ENCODE peak calls at places on chromosomes 2 and 18, in nine cellular contexts. R is tibial nerve, S is WTC11, U is cardiac fibroblast, Z is nephron progenitor cell, J is pancreas, F is upper lobe of right lung, G is GM10248, T is HepG2. A is an unnamed sample.

GRCh38 chr18:9993846-9994660 is 80.2 kb downstream of the VAPA start:
- DNase-seq in F (no peak), U (no peak), T (no peak), R (no peak), G (no peak), Z (no peak), J (no peak), S (no peak), A (no peak)

GRCh38 chr2:39202639-39203369 is 41.0 kb downstream of the CDKL4 start:
- DNase-seq in G (no peak), F (no peak), T (no peak), J (no peak), U (no peak), S (no peak), R (no peak), Z (no peak), A (no peak)

GRCh38 chr2:12262681-12263436 is 453.9 kb upstream of the TRIB2 start:
- DNase-seq in J (peak; percentile 22), T (no peak), F (no peak), S (no peak), U (peak; percentile 82), G (no peak), R (no peak), Z (no peak), A (no peak)

GRCh38 chr2:20357588-20358394 is 7.1 kb upstream of the PUM2 start:
- DNase-seq in Z (no peak), F (no peak), J (no peak), G (no peak), S (no peak), T (no peak), U (no peak), R (no peak), A (no peak)

GRCh38 chr2:134199123-134199522 is 54.7 kb upstream of the MGAT5 start:
- DNase-seq in R (no peak), U (peak; percentile 33), G (no peak), S (no peak), Z (no peak), F (no peak), T (no peak), J (no peak), A (no peak)

GRCh38 chr2:85594715-85595377 is 699 bp upstream of the RNF181 start:
- DNase-seq in U (no peak), T (no peak), Z (no peak), F (no peak), R (no peak), G (no peak), S (no peak), J (no peak), A (no peak)

GRCh38 chr2:101766871-101767739 is 69.6 kb downstream of the MAP4K4 start:
- DNase-seq in Z (no peak), U (peak; percentile 82), J (no peak), T (peak; percentile 97), R (no peak), F (no peak), S (no peak), G (no peak), A (no peak)

GRCh38 chr2:134217924-134218323 is 35.9 kb upstream of the MGAT5 start:
- DNase-seq in S (no peak), R (no peak), U (no peak), J (no peak), T (no peak), F (no peak), Z (no peak), G (no peak), A (no peak)

GRCh38 chr2:32355976-32356734 is 668 bp upstream of the BIRC6 start:
- DNase-seq in T (no peak), R (no peak), G (no peak), J (no peak), F (no peak), Z (no peak), U (no peak), S (no peak), A (no peak)

GRCh38 chr18:47163241-47163640 is 12.9 kb downstream of the IER3IP1 start:
- DNase-seq in U (peak; percentile 64), G (peak; percentile 29), F (no peak), J (no peak), R (no peak), T (no peak), Z (no peak), S (no peak), A (no peak)

GRCh38 chr2:10305715-10306114 is 3.0 kb downstream of the HPCAL1 start:
- DNase-seq in G (no peak), T (peak; percentile 60), S (peak; percentile 55), J (peak; percentile 62), U (no peak), F (no peak), Z (peak; percentile 33), R (no peak), A (peak; percentile 35)

GRCh38 chr2:26327291-26328272 is 18.4 kb upstream of the SELENOI start:
- DNase-seq in R (no peak), G (no peak), U (peak; percentile 63), Z (no peak), T (no peak), S (no peak), J (no peak), F (no peak), A (no peak)

GRCh38 chr18:27656167-27656778 is 471.2 kb upstream of the CHST9 start:
- DNase-seq in F (no peak), G (no peak), J (no peak), U (no peak), Z (no peak), S (no peak), R (no peak), T (no peak), A (no peak)

GRCh38 chr2:38064805-38065501 is 11.0 kb downstream of the CYP1B1 start:
- DNase-seq in R (no peak), Z (no peak), S (no peak), F (no peak), G (no peak), T (no peak), J (no peak), U (no peak), A (no peak)

GRCh38 chr2:71536311-71536710 is 83.0 kb downstream of the DYSF start:
- DNase-seq in S (peak; percentile 7), T (no peak), F (peak; percentile 43), J (no peak), R (no peak), G (no peak), Z (no peak), U (no peak), A (no peak)

GRCh38 chr2:160517731-160518130 is 24.1 kb upstream of the RBMS1 start:
- DNase-seq in Z (no peak), J (no peak), R (no peak), S (no peak), U (no peak), F (no peak), T (no peak), G (no peak), A (no peak)

GRCh38 chr2:166725907-166726306 is 162.4 kb upstream of the XIRP2 start:
- DNase-seq in T (no peak), J (no peak), S (no peak), G (no peak), R (no peak), U (no peak), F (no peak), Z (no peak), A (no peak)

GRCh38 chr2:53994735-53995538 is 24.1 kb upstream of the PSME4 start:
- DNase-seq in J (no peak), R (no peak), U (no peak), S (no peak), F (no peak), G (no peak), T (no peak), Z (no peak), A (no peak)
- TF ChIP-seq CTCF in J (no peak), R (no peak), U (no peak), S (no peak), F (no peak), G (no peak), T (no peak), Z (no peak), A (no peak)

GRCh38 chr18:67451952-67452351 is 64.6 kb downstream of the DSEL start:
- DNase-seq in T (no peak), J (no peak), R (no peak), U (no peak), Z (no peak), S (no peak), G (no peak), F (no peak), A (no peak)

DNA sequence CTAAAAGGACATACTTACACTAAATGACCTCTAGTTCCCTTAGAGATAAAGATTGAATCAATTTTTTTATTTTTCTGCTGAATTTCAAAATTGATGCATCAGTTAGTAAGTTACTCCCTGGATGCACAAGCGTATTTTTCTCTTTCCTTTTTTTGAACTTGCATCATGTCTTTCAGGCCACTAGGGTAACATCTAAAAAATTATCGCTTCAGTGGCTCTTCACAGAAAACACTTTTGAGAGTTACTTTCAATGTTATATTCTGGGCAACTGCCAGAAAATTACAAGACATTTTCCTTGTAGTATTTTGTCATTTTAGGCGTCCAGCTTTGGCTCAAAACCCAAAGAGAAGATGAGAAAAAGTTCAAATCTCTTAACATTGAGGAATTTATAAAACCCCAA is 59.8 kb downstream of the DSEL start:
- DNase-seq in R (no peak), T (no peak), J (no peak), Z (no peak), S (no peak), U (peak; percentile 50), G (no peak), F (no peak), A (no peak)
- TF ChIP-seq CTCF in R (no peak), T (no peak), J (no peak), Z (peak; percentile 25), S (no peak), U (peak; percentile 37), G (no peak), F (no peak), A (no peak)

GRCh38 chr2:208781166-208781565 is 374.6 kb downstream of the PTH2R start:
- DNase-seq in U (no peak), J (no peak), R (no peak), S (no peak), F (no peak), Z (no peak), T (no peak), G (no peak), A (no peak)

GRCh38 chr2:208782097-208782496 is 375.5 kb downstream of the PTH2R start:
- DNase-seq in S (no peak), T (no peak), U (no peak), R (no peak), G (no peak), J (no peak), F (no peak), Z (no peak), A (no peak)

GRCh38 chr2:208783184-208783583 is 376.6 kb downstream of the PTH2R start:
- DNase-seq in U (no peak), J (no peak), G (no peak), F (no peak), R (no peak), Z (no peak), S (no peak), T (peak; percentile 7), A (no peak)
- TF ChIP-seq CTCF in U (no peak), J (peak; percentile 8), G (no peak), F (no peak), R (no peak), Z (no peak), S (no peak), T (peak; percentile 22), A (no peak)

DNA sequence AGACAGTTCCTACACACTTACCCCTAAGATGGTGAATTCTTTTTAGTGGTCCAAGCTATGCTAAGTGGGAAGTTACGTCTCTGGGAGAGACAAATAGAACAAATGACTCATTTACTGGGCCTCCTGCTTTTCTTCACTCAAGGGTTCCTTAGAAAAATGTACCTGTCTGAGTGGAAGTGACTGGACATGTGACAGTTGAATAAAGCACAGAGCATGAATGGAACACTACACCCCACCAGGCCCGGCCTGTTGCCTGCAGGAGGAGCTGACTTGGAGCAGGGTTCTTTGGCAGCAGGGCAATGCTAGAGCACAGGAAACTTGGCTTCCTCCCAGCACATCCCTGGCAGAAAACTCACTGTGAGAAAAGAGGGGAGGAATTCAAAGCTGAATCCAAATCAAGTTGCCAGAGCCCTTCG is 451.0 kb upstream of the SETBP1 start:
- DNase-seq in U (peak; percentile 88), F (peak; percentile 52), G (no peak), J (peak; percentile 38), T (no peak), R (peak; percentile 24), Z (no peak), S (no peak), A (no peak)
- TF ChIP-seq CTCF in U (no peak), F (no peak), G (no peak), J (no peak), T (no peak), R (no peak), Z (no peak), S (no peak), A (no peak)